ENCODE peak calls at places on chromosomes 6 and 20, in nine cellular contexts. B, K, R, D, C, I, X, V and L are unnamed samples.

GRCh38 chr6:36757206-36757605 is 59.6 kb downstream of the RAB44 start:
- DNase-seq in B (no peak), K (peak; percentile 46), R (no peak), D (no peak), C (no peak), I (peak; percentile 39), X (no peak), V (no peak), L (no peak)

GRCh38 chr6:41939091-41939847 is 2.3 kb downstream of the CCND3 start:
- DNase-seq in B (peak; percentile 80), K (no peak), R (peak; percentile 32), D (no peak), C (peak; percentile 52), I (no peak), X (no peak), V (no peak), L (no peak)

GRCh38 chr6:72733045-72733444 is 111.2 kb downstream of the KCNQ5 start:
- DNase-seq in B (no peak), K (no peak), R (no peak), D (no peak), C (no peak), I (no peak), X (no peak), V (no peak), L (no peak)

GRCh38 chr6:145815875-145816274 is 1.3 kb upstream of the FBXO30 start:
- DNase-seq in B (no peak), K (peak; percentile 2), R (no peak), D (no peak), C (no peak), I (no peak), X (peak; percentile 16), V (no peak), L (peak; percentile 17)

GRCh38 chr20:36399147-36399968 is 93.2 kb downstream of the DLGAP4 start:
- DNase-seq in B (no peak), K (peak; percentile 61), R (peak; percentile 33), D (no peak), C (peak; percentile 96), I (peak; percentile 8), X (peak; percentile 35), V (no peak), L (peak; percentile 78)

GRCh38 chr6:19668710-19669109 is 168.5 kb upstream of the ID4 start:
- DNase-seq in B (no peak), K (no peak), R (no peak), D (no peak), C (no peak), I (no peak), X (no peak), V (no peak), L (no peak)

GRCh38 chr20:2217857-2218529 is 77.8 kb upstream of the TGM3 start:
- DNase-seq in B (no peak), K (peak; percentile 26), R (peak; percentile 53), D (no peak), C (no peak), I (no peak), X (no peak), V (no peak), L (no peak)

GRCh38 chr6:163122365-163122764 is 292.2 kb upstream of the QKI start:
- DNase-seq in B (no peak), K (no peak), R (no peak), D (no peak), C (no peak), I (no peak), X (no peak), V (no peak), L (no peak)

GRCh38 chr6:164216368-164216767 is 801.9 kb downstream of the QKI start:
- DNase-seq in B (no peak), K (no peak), R (no peak), D (no peak), C (no peak), I (no peak), X (no peak), V (no peak), L (peak; percentile 81)

GRCh38 chr20:20207872-20208271 is 155.5 kb downstream of the CFAP61 start:
- DNase-seq in B (no peak), K (no peak), R (no peak), D (no peak), C (no peak), I (no peak), X (no peak), V (no peak), L (no peak)

GRCh38 chr6:170439366-170440351 is 113.4 kb downstream of the PSMB1 start:
- DNase-seq in B (no peak), K (no peak), R (no peak), D (no peak), C (no peak), I (no peak), X (no peak), V (no peak), L (no peak)

GRCh38 chr6:46023216-46023915 is 7.7 kb upstream of the CLIC5 start:
- DNase-seq in B (no peak), K (no peak), R (peak; percentile 31), D (no peak), C (no peak), I (no peak), X (no peak), V (no peak), L (no peak)

GRCh38 chr20:15178581-15178980 is 841.2 kb upstream of the FLRT3 start:
- DNase-seq in B (no peak), K (no peak), R (no peak), D (no peak), C (no peak), I (no peak), X (no peak), V (no peak), L (no peak)

GRCh38 chr6:160387887-160388286 is 39.7 kb downstream of the SLC22A3 start:
- DNase-seq in B (no peak), K (no peak), R (no peak), D (no peak), C (no peak), I (no peak), X (no peak), V (no peak), L (no peak)

GRCh38 chr6:167649486-167649885 is 177.2 kb upstream of the AFDN start:
- DNase-seq in B (no peak), K (no peak), R (no peak), D (no peak), C (no peak), I (no peak), X (no peak), V (no peak), L (no peak)

GRCh38 chr6:116969211-116969863 is 92.3 kb downstream of the RFX6 start:
- DNase-seq in B (no peak), K (peak; percentile 43), R (peak; percentile 57), D (no peak), C (no peak), I (no peak), X (peak; percentile 41), V (peak; percentile 0), L (peak; percentile 58)

GRCh38 chr6:11085758-11086435 is 7.7 kb upstream of the SMIM13 start:
- DNase-seq in B (no peak), K (peak; percentile 10), R (no peak), D (no peak), C (no peak), I (no peak), X (peak; percentile 83), V (no peak), L (no peak)

GRCh38 chr20:8757146-8757545 is 311.7 kb upstream of the PLCB4 start:
- DNase-seq in B (no peak), K (peak; percentile 87), R (no peak), D (no peak), C (no peak), I (no peak), X (peak; percentile 35), V (no peak), L (no peak)

GRCh38 chr20:60255866-60256265 is 297.6 kb downstream of the CDH26 start:
- DNase-seq in B (no peak), K (peak; percentile 26), R (no peak), D (no peak), C (no peak), I (no peak), X (no peak), V (no peak), L (no peak)

GRCh38 chr6:106608080-106608668 is 21.1 kb downstream of the RTN4IP1 start:
- DNase-seq in B (no peak), K (peak; percentile 65), R (peak; percentile 64), D (no peak), C (no peak), I (peak; percentile 31), X (peak; percentile 30), V (no peak), L (peak; percentile 59)

GRCh38 chr6:11900662-11901598 is 111.2 kb upstream of the HIVEP1 start:
- DNase-seq in B (no peak), K (no peak), R (no peak), D (no peak), C (no peak), I (no peak), X (no peak), V (no peak), L (no peak)

GRCh38 chr6:116631379-116631990 is 15.2 kb downstream of the RSPH4A start:
- DNase-seq in B (no peak), K (no peak), R (peak; percentile 84), D (no peak), C (peak; percentile 19), I (no peak), X (no peak), V (no peak), L (no peak)

GRCh38 chr6:128919412-128919811 is 36.5 kb downstream of the LAMA2 start:
- DNase-seq in B (no peak), K (no peak), R (no peak), D (no peak), C (no peak), I (no peak), X (peak; percentile 29), V (no peak), L (no peak)